ENCODE peak calls at places on chromosomes 2 and 18, in four cellular contexts. P is heart left ventricle, R is NB4, K is foreskin fibroblast. L is an unnamed sample.

GRCh38 chr2:217105733-217106649 is 246.1 kb upstream of the TNP1 start:
- DNase-seq in R (no peak), K (peak), P (no peak), L (peak)

GRCh38 chr2:174009488-174010223 is 44.5 kb upstream of the SP3 start:
- DNase-seq in R (no peak), K (peak), P (no peak), L (no peak)

GRCh38 chr2:138727956-138728355 is 52.2 kb downstream of the NXPH2 start:
- DNase-seq in K (no peak), R (no peak), P (no peak), L (no peak)

GRCh38 chr2:26970928-26971627 is 641 bp downstream of the MAPRE3 start:
- DNase-seq in R (no peak), P (peak), K (peak), L (no peak)

GRCh38 chr18:64717026-64717425 is 568.1 kb upstream of the LINC00305 start:
- DNase-seq in K (no peak), P (no peak), R (no peak), L (no peak)

GRCh38 chr18:50111398-50111797 is 83.5 kb downstream of the MYO5B start:
- DNase-seq in R (no peak), K (peak), P (no peak), L (no peak)

GRCh38 chr18:59008302-59008974 is 131.2 kb upstream of the SEC11C start:
- DNase-seq in K (peak), P (no peak), R (no peak), L (no peak)

GRCh38 chr18:58400337-58400885 is 228.5 kb downstream of the ALPK2 start:
- DNase-seq in P (no peak), K (peak), R (no peak), L (no peak)

GRCh38 chr2:202376460-202377307 is 557 bp downstream of the BMPR2 start:
- DNase-seq in R (peak), K (no peak), P (peak), L (no peak)

GRCh38 chr2:101517753-101518152 is 42.8 kb upstream of the RFX8 start:
- DNase-seq in K (peak), P (no peak), R (peak), L (peak)

GRCh38 chr2:165376571-165376975 is 92.9 kb upstream of the CSRNP3 start:
- DNase-seq in R (no peak), P (no peak), K (no peak), L (no peak)

GRCh38 chr2:135773917-135774316 is 32.3 kb downstream of the UBXN4 start:
- DNase-seq in R (peak), P (no peak), K (peak), L (peak)

GRCh38 chr2:188345439-188345838 is 53.8 kb downstream of the GULP1 start:
- DNase-seq in R (no peak), P (no peak), K (peak), L (no peak)

GRCh38 chr18:30999887-31000628 is 42.5 kb downstream of the DSC3 start:
- DNase-seq in R (no peak), K (no peak), P (no peak), L (no peak)

GRCh38 chr18:49920731-49921130 is 107.4 kb upstream of the ACAA2 start:
- DNase-seq in K (peak), R (no peak), P (no peak), L (peak)

GRCh38 chr2:118242216-118242615 is 153.9 kb downstream of the INSIG2 start:
- DNase-seq in R (peak), K (peak), P (no peak), L (no peak)

GRCh38 chr2:7706791-7707190 is 789.6 kb downstream of the RNF144A start:
- DNase-seq in K (peak), R (no peak), P (no peak), L (no peak)

GRCh38 chr2:7703523-7704144 is 786.4 kb downstream of the RNF144A start:
- DNase-seq in P (no peak), K (no peak), R (no peak), L (no peak)

GRCh38 chr2:7704296-7704865 is 787.2 kb downstream of the RNF144A start:
- DNase-seq in P (no peak), R (no peak), K (no peak), L (no peak)

GRCh38 chr2:7701807-7702206 is 784.6 kb downstream of the RNF144A start:
- DNase-seq in P (no peak), R (no peak), K (no peak), L (no peak)

DNA sequence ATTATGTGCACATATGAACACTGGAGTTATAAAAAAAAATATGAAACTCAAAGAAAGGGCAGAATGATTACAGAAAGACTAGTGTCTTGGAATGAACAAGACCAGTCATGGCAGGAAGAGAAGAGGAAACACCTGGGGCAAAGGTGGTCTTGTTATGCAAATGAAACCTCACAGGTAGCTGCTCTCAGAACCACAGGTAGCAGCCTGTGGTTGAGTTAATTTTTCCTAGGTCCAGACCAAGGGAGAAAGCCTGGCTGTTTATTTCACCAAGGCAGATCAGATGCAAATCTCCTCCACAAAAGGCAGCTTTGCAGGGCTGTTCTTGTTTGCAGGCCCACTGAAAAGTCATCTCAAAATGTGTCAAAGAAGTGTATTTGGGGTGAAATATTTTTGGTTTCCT is 785.8 kb downstream of the RNF144A start:
- DNase-seq in R (no peak), K (no peak), P (no peak), L (no peak)
- H3K4me3 ChIP-seq in R (no peak), K (no peak), P (no peak), L (no peak)

GRCh38 chr2:176117162-176117822 is 714 bp downstream of the HOXD10 start:
- DNase-seq in R (no peak), P (no peak), K (no peak), L (no peak)
- H3K4me3 ChIP-seq in R (no peak), P (no peak), K (peak), L (no peak)

GRCh38 chr2:64666810-64667438 is 13.2 kb upstream of the SERTAD2 start:
- DNase-seq in K (no peak), R (peak), P (no peak), L (no peak)
- H3K4me3 ChIP-seq in K (no peak), R (no peak), P (no peak), L (no peak)

GRCh38 chr2:74024216-74024615 is 39.5 kb downstream of the TET3 start:
- DNase-seq in K (no peak), R (no peak), P (no peak), L (no peak)

GRCh38 chr2:74026674-74027294 is 42.1 kb downstream of the TET3 start:
- DNase-seq in P (no peak), R (no peak), K (no peak), L (no peak)

GRCh38 chr2:74028290-74028689 is 43.6 kb downstream of the TET3 start:
- DNase-seq in K (no peak), P (no peak), R (no peak), L (no peak)

GRCh38 chr2:74027496-74027895 is 42.8 kb downstream of the TET3 start:
- DNase-seq in R (no peak), K (no peak), P (no peak), L (no peak)

GRCh38 chr2:74025971-74026612 is 41.4 kb downstream of the TET3 start:
- DNase-seq in R (no peak), K (peak), P (no peak), L (no peak)
- H3K4me3 ChIP-seq in R (no peak), K (no peak), P (no peak), L (no peak)

DNA sequence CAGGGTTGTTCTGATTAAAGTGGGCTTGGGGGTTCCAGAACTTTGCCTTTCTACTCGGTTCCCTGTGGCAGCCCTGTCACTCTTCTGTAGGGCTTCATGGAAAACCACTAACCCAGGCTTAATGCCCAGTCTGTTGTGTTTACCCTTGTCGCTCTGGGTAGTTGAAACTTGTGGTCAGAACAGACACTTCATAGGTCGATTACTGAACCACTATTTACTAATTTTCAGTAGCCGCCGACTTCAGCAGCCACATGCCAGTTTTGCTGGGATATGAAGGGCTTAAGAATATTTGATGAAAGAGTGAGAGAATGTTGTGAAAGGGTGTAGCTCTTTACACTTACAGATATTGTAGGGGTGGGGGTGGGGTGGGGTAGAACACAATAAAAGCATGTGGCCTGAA is 362.3 kb downstream of the RND3 start:
- DNase-seq in R (no peak), P (no peak), K (no peak), L (no peak)
- H3K4me3 ChIP-seq in R (no peak), P (no peak), K (no peak), L (no peak)

L was measured in skeletal muscle cell.